ENCODE peak calls at places on chromosome 13, in seven cellular contexts. E is cardiac muscle cell, D is GM12865, C is H9, K is body of pancreas, B is sigmoid colon, S is tibial nerve. X is an unnamed sample.

GRCh38 chr13:44974056-44974798 is 15.0 kb downstream of the NUFIP1 start:
- DNase-seq in D (peak), E (no peak), C (no peak), S (no peak), B (no peak), K (peak), X (no peak)

GRCh38 chr13:52374873-52375411 is 31.0 kb downstream of the THSD1 start:
- DNase-seq in D (no peak), K (no peak), E (no peak), B (no peak), C (no peak), S (no peak), X (no peak)

GRCh38 chr13:61765181-61765742 is 349.6 kb upstream of the PCDH20 start:
- DNase-seq in D (no peak), C (no peak), B (no peak), E (no peak), K (no peak), S (no peak), X (no peak)

GRCh38 chr13:99908129-99908805 is 63.3 kb downstream of the ZIC5 start:
- DNase-seq in S (no peak), B (no peak), C (no peak), E (no peak), D (no peak), K (peak), X (no peak)

GRCh38 chr13:113029487-113030258 is 60.7 kb downstream of the MCF2L start:
- DNase-seq in D (peak), S (no peak), E (peak), C (peak), K (peak), B (no peak), X (no peak)

GRCh38 chr13:99496322-99497142 is 4.7 kb upstream of the TM9SF2 start:
- DNase-seq in D (peak), K (peak), S (no peak), C (peak), E (no peak), B (peak), X (no peak)

GRCh38 chr13:24627090-24627714 is 53.0 kb upstream of the ATP12A start:
- DNase-seq in E (peak), C (peak), D (no peak), B (no peak), K (peak), S (no peak), X (no peak)

GRCh38 chr13:33789757-33790156 is 28.2 kb upstream of the RFC3 start:
- DNase-seq in E (no peak), C (no peak), K (no peak), B (no peak), S (no peak), D (no peak), X (no peak)

GRCh38 chr13:104357174-104357573 is 1291.0 kb upstream of the SLC10A2 start:
- DNase-seq in E (no peak), C (no peak), D (no peak), K (no peak), B (no peak), S (no peak), X (no peak)

GRCh38 chr13:89382986-89383385 is 1711.8 kb downstream of the SLITRK5 start:
- DNase-seq in B (no peak), C (no peak), D (no peak), K (no peak), S (no peak), E (no peak), X (no peak)

GRCh38 chr13:104006625-104007061 is 940.4 kb upstream of the SLC10A2 start:
- DNase-seq in E (peak), C (no peak), B (no peak), K (no peak), D (no peak), S (no peak), X (no peak)

GRCh38 chr13:100560498-100561215 is 27.9 kb downstream of the GGACT start:
- DNase-seq in S (no peak), E (no peak), C (no peak), K (no peak), B (no peak), D (no peak), X (no peak)

GRCh38 chr13:24654741-24655140 is 25.5 kb upstream of the ATP12A start:
- DNase-seq in D (no peak), K (no peak), C (no peak), B (no peak), E (no peak), S (no peak), X (no peak)

GRCh38 chr13:33686772-33687480 is 131.0 kb upstream of the RFC3 start:
- DNase-seq in C (no peak), D (no peak), E (no peak), B (no peak), S (no peak), K (no peak), X (no peak)

GRCh38 chr13:46341112-46341711 is 45.8 kb downstream of the RUBCNL start:
- DNase-seq in D (peak), K (no peak), C (no peak), E (no peak), B (no peak), S (no peak), X (no peak)

GRCh38 chr13:49395416-49396277 is 48.2 kb downstream of the CAB39L start:
- DNase-seq in C (no peak), E (no peak), K (peak), B (peak), D (no peak), S (no peak), X (no peak)

GRCh38 chr13:110308377-110309158 is 1.5 kb downstream of the COL4A2 start:
- DNase-seq in D (no peak), S (no peak), C (peak), E (peak), B (peak), K (peak), X (no peak)
- TF ChIP-seq CTCF in D (no peak), S (no peak), C (no peak), E (no peak), B (no peak), K (no peak), X (no peak)

GRCh38 chr13:26253787-26254582 is at the start of gene CDK8:
- DNase-seq in D (peak), S (peak), C (peak), E (peak), K (peak), B (peak), X (peak)
- TF ChIP-seq CTCF in D (no peak), S (no peak), C (no peak), E (no peak), K (no peak), B (no peak), X (no peak)

DNA sequence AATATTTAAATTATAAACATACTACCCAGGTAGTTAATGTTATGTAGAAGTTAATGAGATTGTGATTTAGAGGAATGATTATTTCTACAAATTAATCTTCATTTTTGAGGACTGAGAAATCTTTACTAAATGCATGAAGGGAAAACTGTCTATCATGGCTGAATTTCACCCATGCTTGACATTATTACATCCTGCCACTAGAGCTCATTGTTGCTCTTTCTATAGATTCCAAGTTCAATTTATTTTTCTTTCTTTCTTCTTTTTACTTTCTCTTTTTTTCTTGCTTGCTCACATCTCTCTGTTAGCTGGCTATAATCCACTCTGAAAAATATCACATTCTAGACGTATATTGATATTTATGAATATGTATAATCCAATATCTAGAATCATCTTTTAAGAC is 505.0 kb upstream of the KLHL1 start:
- DNase-seq in E (peak), D (no peak), B (no peak), C (no peak), S (no peak), K (no peak), X (no peak)
- TF ChIP-seq CTCF in E (no peak), D (no peak), B (no peak), C (peak), S (no peak), K (no peak), X (peak)

DNA sequence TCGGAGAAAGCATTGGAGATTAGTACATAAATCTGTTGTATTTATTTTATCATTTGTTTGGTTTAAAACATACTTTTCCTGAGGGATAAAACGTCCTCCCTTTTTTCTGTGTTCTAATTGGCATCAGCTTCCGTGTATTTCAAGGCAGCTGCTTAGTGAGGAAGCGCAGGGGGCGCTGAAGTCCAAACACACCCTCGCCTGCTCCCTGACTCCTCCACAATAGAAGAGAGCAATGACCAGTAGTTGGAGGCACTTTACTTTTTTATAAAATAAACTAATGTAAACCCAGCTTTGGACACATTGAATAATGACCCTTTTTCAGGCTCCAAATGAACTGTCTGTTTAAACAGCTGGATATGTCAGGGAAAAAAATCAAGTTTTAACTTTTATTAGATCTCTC is 79.9 kb downstream of the RNASEH2B start:
- DNase-seq in C (peak), D (no peak), E (peak), B (no peak), K (no peak), S (peak), X (no peak)
- TF ChIP-seq CTCF in C (peak), D (no peak), E (peak), B (no peak), K (no peak), S (no peak), X (peak)

X was measured in chondrocyte.